ENCODE peak calls at places on chromosomes 12 and 14, in four cellular contexts. K is mesendoderm; Y is CD8-positive, alpha-beta T cell; J is kidney. F is an unnamed sample.
A peak's percentile ranks its signal among the peaks of the same experiment; 100 is the strongest.

GRCh38 chr12:79547044-79547734 is 143.6 kb downstream of the PAWR start:
- DNase-seq in K (peak; percentile 99), Y (no peak), J (no peak), F (no peak)

GRCh38 chr12:120367924-120368788 is 808 bp downstream of the MSI1 start:
- DNase-seq in K (peak; percentile 53), Y (no peak), J (no peak), F (no peak)

GRCh38 chr12:19457561-19457960 is 18.3 kb downstream of the AEBP2 start:
- DNase-seq in K (no peak), Y (no peak), J (no peak), F (no peak)

GRCh38 chr14:57736391-57736790 is 129.5 kb downstream of the SLC35F4 start:
- DNase-seq in K (no peak), Y (no peak), J (no peak), F (no peak)

GRCh38 chr12:75725505-75726120 is 214.2 kb upstream of the KRR1 start:
- DNase-seq in K (peak; percentile 60), Y (no peak), J (no peak), F (no peak)

GRCh38 chr12:92468358-92469020 is 234.3 kb upstream of the PLEKHG7 start:
- DNase-seq in K (peak; percentile 16), Y (no peak), J (no peak), F (no peak)

GRCh38 chr12:57461326-57461903 is 1.8 kb downstream of the GLI1 start:
- DNase-seq in K (peak; percentile 93), Y (no peak), J (peak; percentile 94), F (peak; percentile 72)

GRCh38 chr12:56804169-56804568 is 41.0 kb downstream of the HSD17B6 start:
- DNase-seq in K (no peak), Y (no peak), J (no peak), F (no peak)

GRCh38 chr14:57988445-57988844 is 122.6 kb upstream of the SLC35F4 start:
- DNase-seq in K (no peak), Y (no peak), J (no peak), F (no peak)

GRCh38 chr12:55724226-55724939 is 4.2 kb downstream of the RDH5 start:
- DNase-seq in K (peak; percentile 75), Y (peak; percentile 74), J (peak; percentile 86), F (peak; percentile 77)

GRCh38 chr14:95482967-95483842 is 33.2 kb downstream of the SYNE3 start:
- DNase-seq in K (peak; percentile 50), Y (no peak), J (peak; percentile 94), F (no peak)

GRCh38 chr14:69610859-69611263 is 535 bp upstream of the SUSD6 start:
- DNase-seq in K (peak; percentile 44), Y (no peak), J (no peak), F (no peak)

GRCh38 chr12:118073768-118074167 is 12.8 kb upstream of the WSB2 start:
- DNase-seq in K (peak; percentile 35), Y (no peak), J (peak; percentile 20), F (no peak)

GRCh38 chr14:61512508-61512907 is 182.8 kb upstream of the HIF1A start:
- DNase-seq in K (no peak), Y (no peak), J (no peak), F (no peak)

GRCh38 chr14:77005559-77005958 is 22.9 kb downstream of the IRF2BPL start:
- DNase-seq in K (no peak), Y (no peak), J (no peak), F (no peak)

GRCh38 chr14:103418508-103418818 is 33.2 kb downstream of the MARK3 start:
- DNase-seq in K (peak; percentile 84), Y (no peak), J (no peak), F (no peak)

GRCh38 chr12:124675881-124676688 is 108.7 kb upstream of the NCOR2 start:
- DNase-seq in K (no peak), Y (no peak), J (peak; percentile 94), F (no peak)

GRCh38 chr12:115983226-115983798 is 294.2 kb downstream of the MED13L start:
- DNase-seq in K (peak; percentile 76), Y (no peak), J (no peak), F (no peak)

GRCh38 chr14:81169711-81170103 is 51.1 kb downstream of the GTF2A1 start:
- DNase-seq in K (peak; percentile 9), Y (no peak), J (peak; percentile 86), F (no peak)

GRCh38 chr12:6049587-6049986 is 74.9 kb downstream of the VWF start:
- DNase-seq in K (no peak), Y (no peak), J (no peak), F (no peak)

GRCh38 chr12:64352181-64352580 is 38.4 kb downstream of the C12orf56 start:
- DNase-seq in K (no peak), Y (no peak), J (no peak), F (no peak)

GRCh38 chr12:25768151-25768550 is 190.3 kb upstream of the RASSF8 start:
- DNase-seq in K (no peak), Y (no peak), J (no peak), F (no peak)

GRCh38 chr12:25764892-25765291 is 193.6 kb upstream of the RASSF8 start:
- DNase-seq in K (no peak), Y (no peak), J (no peak), F (no peak)

GRCh38 chr12:25767613-25768012 is 190.9 kb upstream of the RASSF8 start:
- DNase-seq in K (no peak), Y (no peak), J (no peak), F (no peak)

GRCh38 chr12:25761356-25761755 is 197.1 kb upstream of the RASSF8 start:
- DNase-seq in K (no peak), Y (no peak), J (no peak), F (no peak)

GRCh38 chr12:25764409-25764808 is 194.1 kb upstream of the RASSF8 start:
- DNase-seq in K (no peak), Y (no peak), J (no peak), F (no peak)
- H3K27ac ChIP-seq in K (no peak overlapping the region), Y (no peak overlapping the region), J (no peak overlapping the region), F (no peak overlapping the region)

GRCh38 chr14:89430271-89430620 is 13.2 kb upstream of the FOXN3 start:
- DNase-seq in K (no peak), Y (no peak), J (no peak), F (no peak)
- H3K4me1 ChIP-seq in K (peaks cover 2% of the 10 kb centered on the region), Y (peaks cover 35% of the 10 kb centered on the region), J (peaks cover 14% of the 10 kb centered on the region), F (peaks cover 28% of the 10 kb centered on the region)

GRCh38 chr14:87461704-87462103 is 531.3 kb downstream of the GALC start:
- DNase-seq in K (peak; percentile 11), Y (no peak), J (no peak), F (no peak)

DNA sequence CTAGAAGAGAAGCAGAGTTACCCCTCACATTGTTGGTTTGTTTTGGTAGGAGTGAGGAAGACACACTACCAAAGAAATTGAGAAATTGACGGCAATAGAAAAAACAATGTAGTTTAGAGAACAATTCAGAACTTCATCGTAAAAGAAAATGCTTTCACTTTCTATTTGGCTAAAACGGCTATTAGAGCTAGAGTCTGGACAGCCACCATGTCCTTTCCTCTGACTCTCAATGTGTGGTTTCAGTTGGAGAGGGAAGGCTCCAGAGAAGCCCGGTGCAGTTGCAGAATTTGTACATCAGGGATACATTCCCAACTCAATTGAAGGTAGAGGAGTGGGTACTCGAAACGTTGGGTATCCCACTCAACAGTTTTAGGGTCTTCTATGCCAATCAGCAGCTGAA is 535.3 kb downstream of the GALC start:
- DNase-seq in K (no peak), Y (no peak), J (no peak), F (no peak)
- H3K4me3 ChIP-seq in K (no peak overlapping the region), Y (no peak overlapping the region), J (no peak overlapping the region), F (no peak overlapping the region)

DNA sequence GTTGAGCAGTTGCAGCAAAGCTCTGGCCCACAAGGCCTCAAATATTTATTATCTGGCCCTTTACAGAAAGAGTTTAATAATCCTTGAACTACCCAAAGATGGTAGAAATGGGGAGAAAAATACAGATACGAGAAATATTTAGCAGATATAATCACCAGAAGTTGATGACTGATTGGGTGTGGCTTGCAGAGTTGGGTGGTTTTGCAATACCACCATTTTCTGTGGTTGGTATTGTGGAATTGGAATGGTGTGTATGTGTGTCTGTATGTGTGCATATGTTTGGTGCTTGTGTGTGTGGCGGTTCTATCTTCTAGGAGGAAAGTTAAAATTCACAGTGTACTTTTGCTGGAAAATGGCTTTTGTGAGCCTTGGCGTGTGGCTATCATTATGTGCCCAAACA is 85.4 kb upstream of the MANSC4 start:
- DNase-seq in K (no peak), Y (no peak), J (no peak), F (no peak)
- H3K27ac ChIP-seq in K (no peak overlapping the region), Y (no peak overlapping the region), J (no peak overlapping the region), F (no peak overlapping the region)

GRCh38 chr12:46260913-46261476 is 7.8 kb downstream of the SLC38A1 start:
- DNase-seq in K (no peak), Y (no peak), J (no peak), F (no peak)

GRCh38 chr12:46261658-46262057 is 7.2 kb downstream of the SLC38A1 start:
- DNase-seq in K (no peak), Y (no peak), J (no peak), F (no peak)

GRCh38 chr12:46259071-46259470 is 9.8 kb downstream of the SLC38A1 start:
- DNase-seq in K (no peak), Y (no peak), J (no peak), F (no peak)

GRCh38 chr12:46259713-46260112 is 9.1 kb downstream of the SLC38A1 start:
- DNase-seq in K (no peak), Y (no peak), J (no peak), F (no peak)

GRCh38 chr12:46260153-46260912 is 8.5 kb downstream of the SLC38A1 start:
- DNase-seq in K (peak; percentile 89), Y (no peak), J (no peak), F (no peak)
- H3K4me1 ChIP-seq in K (peaks cover 21% of the 10 kb centered on the region), Y (peaks cover 94% of the 10 kb centered on the region), J (peaks cover 12% of the 10 kb centered on the region), F (peaks cover 93% of the 10 kb centered on the region)

GRCh38 chr12:16348435-16349131 is 1.1 kb downstream of the MGST1 start:
- DNase-seq in K (peak; percentile 22), Y (no peak), J (no peak), F (no peak)
- H3K4me3 ChIP-seq in K (peak overlapping the region; percentile 89), Y (no peak overlapping the region), J (peak overlapping the region; percentile 68), F (no peak overlapping the region)

DNA sequence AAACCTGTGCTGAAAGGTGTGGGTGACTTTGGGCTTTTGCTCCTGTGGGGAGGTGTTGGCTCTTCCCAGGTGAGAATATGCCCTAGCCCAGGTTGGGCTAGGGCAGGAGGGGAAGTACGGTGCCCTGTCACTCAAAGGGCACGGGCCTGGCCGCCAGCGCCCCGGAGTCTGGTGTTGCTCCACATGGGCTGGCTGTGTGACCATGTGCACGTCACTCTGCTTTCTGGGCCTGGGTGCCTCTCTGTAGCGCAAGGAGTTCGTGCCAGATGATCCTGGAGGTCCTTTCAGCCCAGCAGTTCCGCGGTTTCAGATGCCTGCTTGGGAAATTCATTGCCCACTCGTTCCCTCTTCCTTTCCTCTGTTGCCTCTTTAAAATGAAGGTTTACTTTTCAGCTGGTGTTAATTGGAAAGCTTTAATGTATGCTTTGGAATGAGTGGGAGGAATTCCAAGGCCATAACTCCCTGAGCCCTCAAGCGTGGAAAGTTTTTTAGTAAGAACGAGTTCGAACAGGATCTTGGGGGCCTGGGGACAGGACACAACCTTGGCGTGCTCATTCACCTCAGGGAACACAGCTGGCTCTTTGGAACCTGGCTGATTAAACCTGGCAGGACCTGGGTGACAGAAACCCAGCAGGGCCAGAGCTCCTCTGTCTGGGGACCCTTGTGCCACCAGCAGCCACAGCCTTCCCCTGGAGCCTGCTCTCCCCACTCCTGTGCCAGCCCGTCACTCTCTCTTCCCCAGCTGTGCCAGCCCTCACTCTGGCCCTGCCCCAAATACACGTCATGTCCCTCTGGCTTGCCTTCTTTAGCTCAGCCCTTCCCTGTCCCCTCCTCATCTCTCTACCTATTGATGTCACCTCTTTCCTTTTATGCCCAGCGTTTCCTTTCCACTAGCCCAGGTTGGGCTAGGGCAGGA is 42.8 kb downstream of the TSPAN9 start:
- DNase-seq in K (no peak), Y (no peak), J (peak; percentile 91), F (no peak)
- H3K27ac ChIP-seq in K (no peak overlapping the region), Y (no peak overlapping the region), J (peak overlapping the region; percentile 96), F (no peak overlapping the region)

F was measured in CD8-positive, alpha-beta memory T cell.